ENCODE peak calls at places on chromosomes 5 and 9, in seven cellular contexts. A, Y, Z, J, P, D and T are unnamed samples.

GRCh38 chr9:99326112-99326916 is 104.2 kb downstream of the SEC61B start:
- DNase-seq in A (no peak), Y (no peak), Z (no peak), J (no peak), P (no peak), D (no peak), T (no peak)

GRCh38 chr5:14914603-14915277 is 43.2 kb upstream of the ANKH start:
- DNase-seq in A (no peak), Y (no peak), Z (peak), J (no peak), P (no peak), D (no peak), T (no peak)

GRCh38 chr9:119907056-119907455 is 537.8 kb upstream of the BRINP1 start:
- DNase-seq in A (no peak), Y (no peak), Z (no peak), J (no peak), P (no peak), D (no peak), T (no peak)

GRCh38 chr5:25345240-25345771 is 700.5 kb upstream of the CDH10 start:
- DNase-seq in A (no peak), Y (no peak), Z (no peak), J (no peak), P (no peak), D (no peak), T (no peak)

GRCh38 chr9:3788211-3788610 is 262.4 kb upstream of the RFX3 start:
- DNase-seq in A (no peak), Y (no peak), Z (no peak), J (no peak), P (no peak), D (no peak), T (no peak)

GRCh38 chr5:181120761-181121160 is 10.2 kb downstream of the OR2V1 start:
- DNase-seq in A (no peak), Y (no peak), Z (no peak), J (no peak), P (no peak), D (no peak), T (no peak)

GRCh38 chr5:160923927-160924705 is 72.1 kb upstream of the ATP10B start:
- DNase-seq in A (peak), Y (no peak), Z (no peak), J (peak), P (no peak), D (no peak), T (peak)

GRCh38 chr5:172599204-172599567 is 41.9 kb upstream of the NEURL1B start:
- DNase-seq in A (no peak), Y (peak), Z (no peak), J (no peak), P (no peak), D (no peak), T (no peak)

GRCh38 chr9:4303002-4303401 is 3.1 kb upstream of the GLIS3 start:
- DNase-seq in A (no peak), Y (no peak), Z (no peak), J (no peak), P (no peak), D (no peak), T (no peak)

GRCh38 chr5:68821056-68821455 is 272.8 kb upstream of the SLC30A5 start:
- DNase-seq in A (no peak), Y (no peak), Z (no peak), J (no peak), P (no peak), D (no peak), T (no peak)

GRCh38 chr9:127132921-127133647 is 10.6 kb upstream of the ANGPTL2 start:
- DNase-seq in A (no peak), Y (no peak), Z (peak), J (peak), P (peak), D (no peak), T (no peak)

GRCh38 chr5:62584395-62584794 is 5.8 kb downstream of the LRRC70 start:
- DNase-seq in A (no peak), Y (no peak), Z (no peak), J (no peak), P (no peak), D (no peak), T (no peak)

GRCh38 chr9:84823426-84824271 is 154.1 kb downstream of the NTRK2 start:
- DNase-seq in A (no peak), Y (no peak), Z (no peak), J (no peak), P (no peak), D (no peak), T (peak)

GRCh38 chr9:132732326-132732725 is 62.1 kb downstream of the GTF3C4 start:
- DNase-seq in A (no peak), Y (no peak), Z (no peak), J (no peak), P (no peak), D (no peak), T (no peak)

GRCh38 chr9:7974335-7975005 is 174.9 kb upstream of the DMAC1 start:
- DNase-seq in A (no peak), Y (no peak), Z (no peak), J (no peak), P (no peak), D (no peak), T (no peak)

GRCh38 chr9:97632406-97632991 is 669 bp downstream of the TSTD2 start:
- DNase-seq in A (peak), Y (peak), Z (peak), J (peak), P (peak), D (no peak), T (no peak)

GRCh38 chr5:54415896-54416640 is 39.4 kb upstream of the HSPB3 start:
- DNase-seq in A (no peak), Y (no peak), Z (peak), J (no peak), P (no peak), D (no peak), T (peak)

GRCh38 chr9:107492381-107492780 is 2.8 kb upstream of the KLF4 start:
- DNase-seq in A (no peak), Y (no peak), Z (no peak), J (no peak), P (no peak), D (no peak), T (no peak)

GRCh38 chr9:76690575-76691370 is 73.5 kb upstream of the PCA3 start:
- DNase-seq in A (no peak), Y (no peak), Z (no peak), J (no peak), P (no peak), D (no peak), T (no peak)

GRCh38 chr9:125380406-125380805 is 118.8 kb downstream of the GAPVD1 start:
- DNase-seq in A (no peak), Y (no peak), Z (peak), J (no peak), P (no peak), D (no peak), T (no peak)

GRCh38 chr5:155947394-155948062 is 379.4 kb upstream of the SGCD start:
- DNase-seq in A (no peak), Y (no peak), Z (no peak), J (no peak), P (no peak), D (no peak), T (no peak)

GRCh38 chr5:31993182-31993961 is 180.7 kb downstream of the GOLPH3 start:
- DNase-seq in A (no peak), Y (no peak), Z (peak), J (peak), P (no peak), D (no peak), T (no peak)

GRCh38 chr5:75733767-75734166 is 16.5 kb upstream of the POC5 start:
- DNase-seq in A (no peak), Y (no peak), Z (no peak), J (no peak), P (no peak), D (no peak), T (no peak)

GRCh38 chr5:179303801-179304200 is 41.5 kb downstream of the ADAMTS2 start:
- DNase-seq in A (no peak), Y (no peak), Z (no peak), J (no peak), P (no peak), D (no peak), T (no peak)

GRCh38 chr5:179304466-179304865 is 40.8 kb downstream of the ADAMTS2 start:
- DNase-seq in A (no peak), Y (no peak), Z (peak), J (no peak), P (no peak), D (no peak), T (no peak)

GRCh38 chr5:179302499-179303185 is 42.6 kb downstream of the ADAMTS2 start:
- DNase-seq in A (no peak), Y (no peak), Z (peak), J (no peak), P (no peak), D (no peak), T (no peak)

GRCh38 chr5:179306191-179307005 is 38.9 kb downstream of the ADAMTS2 start:
- DNase-seq in A (no peak), Y (no peak), Z (no peak), J (no peak), P (no peak), D (no peak), T (no peak)

DNA sequence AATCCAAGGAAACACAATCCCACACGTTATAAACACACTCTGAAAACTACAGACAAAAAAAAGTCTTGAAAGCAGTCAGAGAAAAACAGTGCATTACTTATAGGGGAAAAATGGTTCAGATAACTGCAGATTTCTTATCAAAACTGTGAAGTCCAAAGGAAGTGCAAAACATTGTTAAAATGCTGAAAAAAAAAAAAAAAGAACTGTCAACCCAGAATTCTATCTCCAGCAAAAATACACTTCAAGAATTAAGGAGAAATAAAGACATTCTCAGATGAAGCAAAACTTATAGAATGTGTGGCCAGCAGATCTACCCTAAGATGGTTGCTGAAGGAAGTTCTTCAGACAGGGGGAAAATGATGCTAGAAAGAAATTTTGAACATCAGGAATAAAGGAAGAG is 40.4 kb downstream of the ADAMTS2 start:
- DNase-seq in A (no peak), Y (no peak), Z (no peak), J (no peak), P (no peak), D (no peak), T (no peak)
- H3K27ac ChIP-seq in A (no peak), Y (no peak), Z (peak), J (no peak), P (no peak), D (no peak), T (no peak)

GRCh38 chr5:124557761-124558160 is 188.7 kb downstream of the ZNF608 start:
- DNase-seq in A (no peak), Y (no peak), Z (no peak), J (peak), P (no peak), D (no peak), T (no peak)
- H3K27ac ChIP-seq in A (no peak), Y (no peak), Z (no peak), J (no peak), P (no peak), D (no peak), T (no peak)

GRCh38 chr9:114216081-114216480 is 60.7 kb downstream of the COL27A1 start:
- DNase-seq in A (peak), Y (peak), Z (no peak), J (peak), P (peak), D (no peak), T (no peak)

GRCh38 chr9:114220129-114220541 is 64.8 kb downstream of the COL27A1 start:
- DNase-seq in A (no peak), Y (no peak), Z (no peak), J (no peak), P (no peak), D (no peak), T (no peak)

GRCh38 chr9:114216976-114217375 is 61.6 kb downstream of the COL27A1 start:
- DNase-seq in A (no peak), Y (no peak), Z (no peak), J (no peak), P (no peak), D (no peak), T (no peak)

GRCh38 chr9:114221706-114222465 is 66.5 kb downstream of the COL27A1 start:
- DNase-seq in A (no peak), Y (no peak), Z (no peak), J (no peak), P (no peak), D (no peak), T (no peak)

DNA sequence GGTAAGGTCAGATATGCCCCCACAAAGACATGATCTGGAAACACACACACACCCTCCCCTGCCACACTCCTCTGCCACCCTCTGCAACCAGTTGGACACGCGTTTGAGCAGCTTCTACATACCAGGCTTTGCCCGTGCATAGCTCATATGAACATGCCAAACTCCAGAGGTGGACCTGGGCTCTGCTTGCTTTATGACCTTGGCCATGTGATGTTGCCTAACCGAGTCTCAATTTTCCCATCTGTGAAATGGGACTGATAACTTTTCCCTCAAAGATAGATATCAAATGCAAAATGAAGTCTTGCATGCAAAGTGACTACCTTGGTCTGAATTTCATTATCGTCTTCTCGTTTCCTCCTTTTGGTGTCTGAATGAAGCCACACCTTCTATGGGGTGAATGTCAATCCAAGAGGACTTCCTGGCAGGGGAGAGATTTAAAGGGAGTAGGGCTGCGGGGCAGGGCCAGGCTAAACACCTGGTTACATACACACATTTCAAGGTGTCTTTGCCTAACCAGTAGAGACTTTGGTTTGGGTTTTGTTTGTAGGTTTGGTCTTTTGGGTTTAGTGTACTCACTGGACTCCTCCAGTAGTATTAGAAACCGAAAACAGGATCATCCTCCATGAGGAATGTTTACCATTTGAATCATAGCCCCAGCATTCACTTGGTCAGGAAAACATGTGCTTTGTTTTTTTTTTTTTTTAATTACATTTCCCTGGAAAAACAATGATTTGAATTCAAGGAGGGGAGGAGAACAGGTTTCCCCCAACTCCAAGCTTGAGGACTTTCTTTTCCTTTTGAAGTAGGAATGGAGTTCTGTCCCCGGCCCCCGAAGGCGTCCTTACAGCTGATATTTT is 63.2 kb downstream of the COL27A1 start:
- DNase-seq in A (no peak), Y (no peak), Z (no peak), J (no peak), P (no peak), D (no peak), T (no peak)
- H3K27ac ChIP-seq in A (no peak), Y (no peak), Z (no peak), J (no peak), P (no peak), D (no peak), T (no peak)

DNA sequence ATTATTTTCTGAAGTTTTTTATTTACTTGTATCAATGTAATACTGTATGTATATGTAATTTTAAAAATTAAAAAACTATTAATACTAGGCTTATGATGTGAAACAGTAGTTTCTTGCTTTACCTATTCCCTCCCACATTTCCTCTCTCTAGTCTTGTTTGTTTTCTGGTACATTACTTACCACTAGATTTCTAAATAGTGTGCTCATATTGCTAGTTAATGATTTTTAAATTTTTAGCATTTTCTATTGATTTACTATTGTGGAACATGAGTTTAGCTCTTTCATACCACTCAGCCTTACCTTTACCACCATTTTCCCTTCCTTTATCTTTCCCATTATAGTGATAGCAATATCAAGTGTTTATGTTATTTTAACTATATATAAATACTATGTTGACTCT is 39.3 kb downstream of the UBE2R2 start:
- DNase-seq in A (no peak), Y (no peak), Z (no peak), J (no peak), P (no peak), D (no peak), T (no peak)
- H3K27ac ChIP-seq in A (no peak), Y (no peak), Z (no peak), J (no peak), P (no peak), D (no peak), T (no peak)

GRCh38 chr5:122162100-122162499 is 32.8 kb downstream of the ZNF474 start:
- DNase-seq in A (no peak), Y (no peak), Z (no peak), J (no peak), P (no peak), D (no peak), T (no peak)
- H3K27ac ChIP-seq in A (no peak), Y (no peak), Z (no peak), J (no peak), P (no peak), D (no peak), T (peak)

GRCh38 chr5:84403773-84404172 is 19.1 kb upstream of the EDIL3 start:
- DNase-seq in A (no peak), Y (no peak), Z (peak), J (no peak), P (no peak), D (peak), T (peak)
- H3K27ac ChIP-seq in A (no peak), Y (no peak), Z (peak), J (no peak), P (no peak), D (no peak), T (no peak)

GRCh38 chr5:5179079-5179478 is 38.9 kb downstream of the ADAMTS16 start:
- DNase-seq in A (no peak), Y (no peak), Z (no peak), J (no peak), P (no peak), D (no peak), T (no peak)

GRCh38 chr5:5178580-5178979 is 38.5 kb downstream of the ADAMTS16 start:
- DNase-seq in A (no peak), Y (no peak), Z (no peak), J (no peak), P (no peak), D (no peak), T (no peak)

GRCh38 chr5:5178121-5178520 is 38.0 kb downstream of the ADAMTS16 start:
- DNase-seq in A (no peak), Y (no peak), Z (no peak), J (no peak), P (no peak), D (no peak), T (no peak)

GRCh38 chr5:5181650-5182324 is 41.7 kb downstream of the ADAMTS16 start:
- DNase-seq in A (no peak), Y (no peak), Z (no peak), J (no peak), P (no peak), D (no peak), T (no peak)

GRCh38 chr5:5179597-5179996 is 39.5 kb downstream of the ADAMTS16 start:
- DNase-seq in A (no peak), Y (no peak), Z (no peak), J (no peak), P (no peak), D (no peak), T (no peak)
- H3K27ac ChIP-seq in A (no peak), Y (no peak), Z (no peak), J (no peak), P (no peak), D (no peak), T (no peak)

GRCh38 chr9:36101916-36102741 is 34.4 kb upstream of the GLIPR2 start:
- DNase-seq in A (no peak), Y (no peak), Z (peak), J (peak), P (no peak), D (peak), T (peak)
- H3K27ac ChIP-seq in A (no peak), Y (peak), Z (peak), J (no peak), P (no peak), D (no peak), T (peak)

GRCh38 chr9:134404376-134405358 is 78.4 kb downstream of the RXRA start:
- DNase-seq in A (no peak), Y (peak), Z (no peak), J (peak), P (no peak), D (no peak), T (no peak)
- H3K27ac ChIP-seq in A (no peak), Y (peak), Z (no peak), J (peak), P (peak), D (peak), T (no peak)